ENCODE peak calls at places on chromosomes 2 and 18, in nine cellular contexts. A, I, F, Q, L, R, N, V and U are unnamed samples.

GRCh38 chr2:79947751-79948150 is 356.8 kb downstream of the LRRTM1 start:
- DNase-seq in A (no peak), I (no peak), F (no peak), Q (no peak), L (no peak), R (no peak), N (no peak), V (no peak), U (no peak)

GRCh38 chr2:67445652-67446268 is 48.6 kb downstream of the ETAA1 start:
- DNase-seq in A (peak), I (no peak), F (no peak), Q (no peak), L (no peak), R (no peak), N (no peak), V (no peak), U (no peak)

GRCh38 chr2:198700330-198700729 is 757.4 kb downstream of the SATB2 start:
- DNase-seq in A (no peak), I (no peak), F (no peak), Q (no peak), L (no peak), R (no peak), N (no peak), V (no peak), U (no peak)

GRCh38 chr2:68333931-68334330 is 14.2 kb upstream of the CNRIP1 start:
- DNase-seq in A (no peak), I (no peak), F (no peak), Q (no peak), L (no peak), R (no peak), N (no peak), V (no peak), U (no peak)

GRCh38 chr18:80009661-80010550 is 21.5 kb upstream of the TXNL4A start:
- DNase-seq in A (peak), I (peak), F (no peak), Q (no peak), L (peak), R (peak), N (peak), V (peak), U (peak)

GRCh38 chr2:133633851-133634250 is 65.6 kb upstream of the NCKAP5 start:
- DNase-seq in A (peak), I (no peak), F (no peak), Q (no peak), L (no peak), R (peak), N (peak), V (peak), U (peak)

GRCh38 chr2:61759718-61760117 is 94.1 kb downstream of the FAM161A start:
- DNase-seq in A (peak), I (no peak), F (no peak), Q (no peak), L (no peak), R (peak), N (peak), V (peak), U (peak)

GRCh38 chr2:170122883-170123547 is 54.9 kb upstream of the MYO3B start:
- DNase-seq in A (peak), I (no peak), F (no peak), Q (no peak), L (no peak), R (no peak), N (no peak), V (no peak), U (peak)

GRCh38 chr18:23634692-23635091 is 28.0 kb downstream of the ANKRD29 start:
- DNase-seq in A (no peak), I (no peak), F (no peak), Q (no peak), L (no peak), R (peak), N (no peak), V (no peak), U (no peak)

GRCh38 chr18:50793641-50794565 is 25.9 kb downstream of the MRO start:
- DNase-seq in A (no peak), I (no peak), F (no peak), Q (no peak), L (no peak), R (no peak), N (no peak), V (no peak), U (no peak)

GRCh38 chr18:37251679-37252078 is 313.9 kb downstream of the CELF4 start:
- DNase-seq in A (no peak), I (no peak), F (no peak), Q (no peak), L (no peak), R (peak), N (no peak), V (no peak), U (no peak)

GRCh38 chr2:54497738-54498680 is 41.9 kb downstream of the SPTBN1 start:
- DNase-seq in A (peak), I (peak), F (no peak), Q (no peak), L (no peak), R (peak), N (peak), V (peak), U (peak)

GRCh38 chr2:69123182-69123581 is 110.2 kb downstream of the ANTXR1 start:
- DNase-seq in A (peak), I (no peak), F (no peak), Q (no peak), L (no peak), R (no peak), N (no peak), V (no peak), U (no peak)

GRCh38 chr2:68765739-68766377 is 31.2 kb downstream of the ARHGAP25 start:
- DNase-seq in A (peak), I (peak), F (peak), Q (no peak), L (no peak), R (peak), N (peak), V (peak), U (peak)

GRCh38 chr2:15107137-15107536 is 454.0 kb downstream of the NBAS start:
- DNase-seq in A (peak), I (no peak), F (no peak), Q (no peak), L (no peak), R (no peak), N (peak), V (no peak), U (no peak)

GRCh38 chr2:71882949-71883472 is 264.7 kb downstream of the CYP26B1 start:
- DNase-seq in A (peak), I (peak), F (no peak), Q (no peak), L (peak), R (peak), N (peak), V (peak), U (peak)

GRCh38 chr2:165305391-165306096 is 66.3 kb downstream of the SCN2A start:
- DNase-seq in A (no peak), I (peak), F (no peak), Q (no peak), L (no peak), R (peak), N (no peak), V (peak), U (no peak)

GRCh38 chr2:210997373-210997772 is 441.0 kb downstream of the CPS1 start:
- DNase-seq in A (no peak), I (no peak), F (no peak), Q (no peak), L (no peak), R (peak), N (no peak), V (no peak), U (no peak)

GRCh38 chr2:179263460-179264237 is 983 bp downstream of the SESTD1 start:
- DNase-seq in A (peak), I (peak), F (peak), Q (no peak), L (peak), R (peak), N (peak), V (peak), U (peak)

GRCh38 chr2:200944467-200945394 is 18.7 kb downstream of the ORC2 start:
- DNase-seq in A (peak), I (peak), F (peak), Q (no peak), L (no peak), R (peak), N (peak), V (peak), U (peak)

GRCh38 chr2:219957815-219958214 is 330.4 kb downstream of the SLC4A3 start:
- DNase-seq in A (no peak), I (no peak), F (no peak), Q (no peak), L (no peak), R (no peak), N (peak), V (no peak), U (no peak)

GRCh38 chr2:60771508-60771907 is 15.4 kb downstream of the PAPOLG start:
- DNase-seq in A (no peak), I (no peak), F (no peak), Q (no peak), L (no peak), R (no peak), N (no peak), V (no peak), U (no peak)

GRCh38 chr2:133884739-133885381 is 316.6 kb upstream of the NCKAP5 start:
- DNase-seq in A (peak), I (no peak), F (no peak), Q (no peak), L (no peak), R (peak), N (peak), V (peak), U (peak)